ENCODE peak calls at places on chromosomes 3 and 15, in five cellular contexts. One of them, this sample, is unnamed.

GRCh38 chr3:3800685-3801509 is 1.7 kb downstream of the LRRN1 start:
- DNase-seq in sigmoid colon: no peak
- DNase-seq in ovary: peak
- DNase-seq in IMR-90: no peak
- DNase-seq in body of pancreas: peak
- DNase-seq in this sample: peak

GRCh38 chr3:165768680-165769079 is 68.5 kb downstream of the BCHE start:
- DNase-seq in sigmoid colon: no peak
- DNase-seq in ovary: no peak
- DNase-seq in IMR-90: no peak
- DNase-seq in body of pancreas: no peak
- DNase-seq in this sample: no peak

GRCh38 chr3:113533534-113533892 is 1.2 kb downstream of the SIDT1 start:
- DNase-seq in sigmoid colon: no peak
- DNase-seq in ovary: no peak
- DNase-seq in IMR-90: no peak
- DNase-seq in body of pancreas: no peak
- DNase-seq in this sample: no peak

GRCh38 chr3:99246010-99246654 is 344.6 kb upstream of the DCBLD2 start:
- DNase-seq in sigmoid colon: no peak
- DNase-seq in ovary: no peak
- DNase-seq in IMR-90: peak
- DNase-seq in body of pancreas: no peak
- DNase-seq in this sample: no peak

GRCh38 chr3:121063628-121064027 is 155.6 kb downstream of the STXBP5L start:
- DNase-seq in sigmoid colon: no peak
- DNase-seq in ovary: no peak
- DNase-seq in IMR-90: no peak
- DNase-seq in body of pancreas: no peak
- DNase-seq in this sample: no peak

GRCh38 chr15:94503293-94503692 is 271.9 kb downstream of the MCTP2 start:
- DNase-seq in sigmoid colon: no peak
- DNase-seq in ovary: no peak
- DNase-seq in IMR-90: no peak
- DNase-seq in body of pancreas: no peak
- DNase-seq in this sample: no peak

GRCh38 chr3:160695906-160696305 is 18.9 kb downstream of the ARL14 start:
- DNase-seq in sigmoid colon: no peak
- DNase-seq in ovary: no peak
- DNase-seq in IMR-90: peak
- DNase-seq in body of pancreas: no peak
- DNase-seq in this sample: no peak

GRCh38 chr3:43477600-43477999 is 144.2 kb downstream of the ANO10 start:
- DNase-seq in sigmoid colon: no peak
- DNase-seq in ovary: no peak
- DNase-seq in IMR-90: no peak
- DNase-seq in body of pancreas: peak
- DNase-seq in this sample: peak

GRCh38 chr3:141294300-141294699 is 62.7 kb downstream of the PXYLP1 start:
- DNase-seq in sigmoid colon: no peak
- DNase-seq in ovary: no peak
- DNase-seq in IMR-90: no peak
- DNase-seq in body of pancreas: no peak
- DNase-seq in this sample: no peak

GRCh38 chr15:39199076-39199475 is 381.8 kb upstream of the THBS1 start:
- DNase-seq in sigmoid colon: peak
- DNase-seq in ovary: peak
- DNase-seq in IMR-90: peak
- DNase-seq in body of pancreas: no peak
- DNase-seq in this sample: no peak

GRCh38 chr3:128071771-128072453 is 19.7 kb downstream of the SEC61A1 start:
- DNase-seq in sigmoid colon: peak
- DNase-seq in ovary: no peak
- DNase-seq in IMR-90: no peak
- DNase-seq in body of pancreas: no peak
- DNase-seq in this sample: no peak

GRCh38 chr3:39396690-39397089 is 9.8 kb upstream of the RPSA start:
- DNase-seq in sigmoid colon: peak
- DNase-seq in ovary: no peak
- DNase-seq in IMR-90: no peak
- DNase-seq in body of pancreas: no peak
- DNase-seq in this sample: no peak

GRCh38 chr3:122944671-122945151 is 82.9 kb downstream of the SEMA5B start:
- DNase-seq in sigmoid colon: no peak
- DNase-seq in ovary: no peak
- DNase-seq in IMR-90: no peak
- DNase-seq in body of pancreas: no peak
- DNase-seq in this sample: no peak

GRCh38 chr3:127467386-127467785 is 123.1 kb downstream of the TPRA1 start:
- DNase-seq in sigmoid colon: no peak
- DNase-seq in ovary: no peak
- DNase-seq in IMR-90: no peak
- DNase-seq in body of pancreas: no peak
- DNase-seq in this sample: no peak

GRCh38 chr3:109268181-109268580 is 48.1 kb downstream of the DPPA2 start:
- DNase-seq in sigmoid colon: no peak
- DNase-seq in ovary: no peak
- DNase-seq in IMR-90: no peak
- DNase-seq in body of pancreas: no peak
- DNase-seq in this sample: no peak

GRCh38 chr3:24446032-24446431 is 48.6 kb downstream of the THRB start:
- DNase-seq in sigmoid colon: no peak
- DNase-seq in ovary: no peak
- DNase-seq in IMR-90: no peak
- DNase-seq in body of pancreas: no peak
- DNase-seq in this sample: no peak

GRCh38 chr3:15307580-15307979 is 24.8 kb downstream of the SH3BP5 start:
- DNase-seq in sigmoid colon: peak
- DNase-seq in ovary: no peak
- DNase-seq in IMR-90: no peak
- DNase-seq in body of pancreas: no peak
- DNase-seq in this sample: no peak

GRCh38 chr15:70853270-70853854 is 595 bp downstream of the LARP6 start:
- DNase-seq in sigmoid colon: no peak
- DNase-seq in ovary: peak
- DNase-seq in IMR-90: peak
- DNase-seq in body of pancreas: peak
- DNase-seq in this sample: peak

GRCh38 chr3:61052855-61053254 is 198.4 kb downstream of the FHIT start:
- DNase-seq in sigmoid colon: no peak
- DNase-seq in ovary: no peak
- DNase-seq in IMR-90: no peak
- DNase-seq in body of pancreas: peak
- DNase-seq in this sample: no peak

GRCh38 chr15:80773792-80774352 is 5.3 kb upstream of the CEMIP start:
- DNase-seq in sigmoid colon: no peak
- DNase-seq in ovary: no peak
- DNase-seq in IMR-90: no peak
- DNase-seq in body of pancreas: no peak
- DNase-seq in this sample: no peak

GRCh38 chr3:12751548-12751947 is 7.5 kb downstream of the TMEM40 start:
- DNase-seq in sigmoid colon: no peak
- DNase-seq in ovary: no peak
- DNase-seq in IMR-90: peak
- DNase-seq in body of pancreas: no peak
- DNase-seq in this sample: no peak

GRCh38 chr15:55799287-55800212 is 56.6 kb upstream of the PRTG start:
- DNase-seq in sigmoid colon: no peak
- DNase-seq in ovary: no peak
- DNase-seq in IMR-90: peak
- DNase-seq in body of pancreas: peak
- DNase-seq in this sample: peak

GRCh38 chr15:55800216-55800615 is 57.3 kb upstream of the PRTG start:
- DNase-seq in sigmoid colon: no peak
- DNase-seq in ovary: no peak
- DNase-seq in IMR-90: no peak
- DNase-seq in body of pancreas: no peak
- DNase-seq in this sample: no peak

DNA sequence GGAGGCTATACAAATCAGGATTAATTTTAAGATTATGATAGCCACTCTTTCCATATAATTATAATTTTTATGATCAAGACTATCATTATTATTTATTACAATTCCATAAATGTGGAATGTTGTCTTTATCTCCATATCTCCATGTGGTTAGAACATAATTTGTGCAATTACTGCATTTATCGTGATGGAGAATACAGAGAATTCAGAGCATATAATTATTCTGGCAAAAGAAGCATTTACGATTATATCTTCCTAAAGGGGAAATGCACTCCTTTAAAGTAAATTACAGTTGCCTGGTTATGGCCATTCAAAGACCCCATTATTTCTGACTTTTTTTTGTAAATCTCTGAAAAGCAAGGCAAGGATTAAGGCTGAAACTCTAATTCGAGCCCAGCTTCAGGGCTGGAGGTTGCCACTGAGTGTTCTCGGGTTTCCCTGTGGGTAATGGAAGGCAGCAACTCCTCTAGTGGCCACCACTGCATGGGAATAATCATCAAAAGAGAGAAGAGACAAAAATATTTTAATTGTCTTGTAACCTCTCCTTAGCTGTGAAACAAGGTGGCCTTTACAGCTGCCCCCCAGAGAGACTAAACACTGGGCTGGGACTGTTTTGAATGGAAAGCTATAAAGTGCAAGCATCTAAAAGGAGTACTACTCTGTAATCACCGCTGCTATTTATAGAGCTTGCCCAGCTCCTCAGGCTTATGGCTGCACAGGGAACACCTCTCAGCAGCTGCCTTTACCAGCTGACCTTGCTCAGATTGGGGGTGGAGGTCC is 59.8 kb upstream of the PRTG start:
- DNase-seq in sigmoid colon: no peak
- DNase-seq in ovary: no peak
- DNase-seq in IMR-90: no peak
- DNase-seq in body of pancreas: no peak
- DNase-seq in this sample: no peak
- TF ChIP-seq CTCF in sigmoid colon: no peak
- TF ChIP-seq CTCF in ovary: no peak
- TF ChIP-seq CTCF in IMR-90: no peak
- TF ChIP-seq CTCF in body of pancreas: no peak
- TF ChIP-seq CTCF in this sample: no peak

GRCh38 chr15:85751731-85752421 is 42.8 kb downstream of the KLHL25 start:
- DNase-seq in sigmoid colon: peak
- DNase-seq in ovary: no peak
- DNase-seq in IMR-90: no peak
- DNase-seq in body of pancreas: no peak
- DNase-seq in this sample: peak

GRCh38 chr15:85748729-85749128 is 46.0 kb downstream of the KLHL25 start:
- DNase-seq in sigmoid colon: peak
- DNase-seq in ovary: no peak
- DNase-seq in IMR-90: no peak
- DNase-seq in body of pancreas: no peak
- DNase-seq in this sample: no peak

GRCh38 chr15:85750807-85751730 is 43.7 kb downstream of the KLHL25 start:
- DNase-seq in sigmoid colon: peak
- DNase-seq in ovary: no peak
- DNase-seq in IMR-90: no peak
- DNase-seq in body of pancreas: no peak
- DNase-seq in this sample: peak

GRCh38 chr15:85749261-85750151 is 45.2 kb downstream of the KLHL25 start:
- DNase-seq in sigmoid colon: peak
- DNase-seq in ovary: peak
- DNase-seq in IMR-90: peak
- DNase-seq in body of pancreas: no peak
- DNase-seq in this sample: no peak

GRCh38 chr15:85750319-85750806 is 44.4 kb downstream of the KLHL25 start:
- DNase-seq in sigmoid colon: peak
- DNase-seq in ovary: peak
- DNase-seq in IMR-90: peak
- DNase-seq in body of pancreas: peak
- DNase-seq in this sample: peak
- TF ChIP-seq POLR2A in sigmoid colon: no peak
- TF ChIP-seq POLR2A in ovary: no peak
- TF ChIP-seq POLR2A in IMR-90: no peak
- TF ChIP-seq POLR2A in body of pancreas: no peak
- TF ChIP-seq POLR2A in this sample: no peak

GRCh38 chr15:52568569-52569243 is at the start of gene ARPP19:
- DNase-seq in sigmoid colon: peak
- DNase-seq in ovary: peak
- DNase-seq in IMR-90: peak
- DNase-seq in body of pancreas: peak
- DNase-seq in this sample: peak
- TF ChIP-seq CTCF in sigmoid colon: no peak
- TF ChIP-seq CTCF in ovary: no peak
- TF ChIP-seq CTCF in IMR-90: peak
- TF ChIP-seq CTCF in body of pancreas: no peak
- TF ChIP-seq CTCF in this sample: no peak

DNA sequence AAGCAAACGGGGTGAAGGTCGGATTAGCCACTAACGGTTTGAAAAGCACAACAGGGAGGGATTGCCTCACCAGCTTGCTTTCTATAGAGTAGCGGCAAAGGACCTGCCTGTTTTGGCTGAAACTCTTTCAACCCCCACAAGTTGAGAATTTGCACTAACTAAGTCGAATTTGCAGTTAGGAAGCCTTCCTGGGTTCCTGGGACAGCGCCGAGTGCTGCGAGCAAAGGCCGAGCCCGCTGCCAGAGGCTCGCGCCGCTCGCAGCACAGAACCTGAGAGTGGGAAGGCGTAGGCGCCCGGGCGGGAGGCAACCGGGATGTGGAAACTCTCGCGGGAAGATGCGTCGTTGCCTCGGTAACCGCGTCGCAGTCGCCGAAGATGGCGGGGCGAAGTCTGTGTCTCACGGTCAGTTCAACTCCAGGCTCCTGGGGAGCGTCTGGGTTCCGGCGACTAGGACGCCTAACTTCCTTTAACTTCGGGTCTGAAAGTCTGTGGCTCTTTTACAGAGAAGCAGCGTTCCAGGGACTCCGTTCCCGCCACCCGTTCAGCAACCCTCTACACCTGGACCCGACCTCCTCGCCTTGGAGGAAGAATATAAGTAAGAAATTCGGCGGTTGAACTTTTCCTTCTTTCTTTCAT is at the start of gene TEX9:
- DNase-seq in sigmoid colon: peak
- DNase-seq in ovary: peak
- DNase-seq in IMR-90: peak
- DNase-seq in body of pancreas: peak
- DNase-seq in this sample: peak
- TF ChIP-seq POLR2A in sigmoid colon: no peak
- TF ChIP-seq POLR2A in ovary: no peak
- TF ChIP-seq POLR2A in IMR-90: no peak
- TF ChIP-seq POLR2A in body of pancreas: peak
- TF ChIP-seq POLR2A in this sample: peak

GRCh38 chr3:157136647-157137387 is 23.1 kb downstream of the CCNL1 start:
- DNase-seq in sigmoid colon: no peak
- DNase-seq in ovary: no peak
- DNase-seq in IMR-90: peak
- DNase-seq in body of pancreas: peak
- DNase-seq in this sample: peak

GRCh38 chr3:157132936-157133335 is 27.0 kb downstream of the CCNL1 start:
- DNase-seq in sigmoid colon: no peak
- DNase-seq in ovary: no peak
- DNase-seq in IMR-90: no peak
- DNase-seq in body of pancreas: no peak
- DNase-seq in this sample: no peak

GRCh38 chr3:157133434-157134320 is 26.3 kb downstream of the CCNL1 start:
- DNase-seq in sigmoid colon: no peak
- DNase-seq in ovary: no peak
- DNase-seq in IMR-90: no peak
- DNase-seq in body of pancreas: no peak
- DNase-seq in this sample: no peak

GRCh38 chr3:157134620-157135191 is 25.2 kb downstream of the CCNL1 start:
- DNase-seq in sigmoid colon: no peak
- DNase-seq in ovary: no peak
- DNase-seq in IMR-90: no peak
- DNase-seq in body of pancreas: peak
- DNase-seq in this sample: peak

GRCh38 chr3:157135671-157136396 is 24.1 kb downstream of the CCNL1 start:
- DNase-seq in sigmoid colon: no peak
- DNase-seq in ovary: peak
- DNase-seq in IMR-90: peak
- DNase-seq in body of pancreas: peak
- DNase-seq in this sample: peak
- TF ChIP-seq CTCF in sigmoid colon: no peak
- TF ChIP-seq CTCF in ovary: no peak
- TF ChIP-seq CTCF in IMR-90: peak
- TF ChIP-seq CTCF in body of pancreas: peak
- TF ChIP-seq CTCF in this sample: no peak

This sample was measured in adrenal gland.